ENCODE peak calls at places on chromosomes 3 and 15, in six cellular contexts. One of them, this sample, is unnamed.

GRCh38 chr3:133888739-133889340 is 6.8 kb downstream of the RAB6B start:
- DNase-seq in stomach: no peak
- DNase-seq in fibroblast of pulmonary artery: no peak
- DNase-seq in brain microvascular endothelial cell: no peak
- DNase-seq in dorsolateral prefrontal cortex: no peak
- DNase-seq in AG10803: no peak
- DNase-seq in this sample: no peak

GRCh38 chr15:94306700-94307650 is 75.6 kb downstream of the MCTP2 start:
- DNase-seq in brain microvascular endothelial cell: no peak
- DNase-seq in AG10803: peak; percentile 65
- DNase-seq in stomach: no peak
- DNase-seq in dorsolateral prefrontal cortex: no peak
- DNase-seq in fibroblast of pulmonary artery: peak; percentile 28
- DNase-seq in this sample: peak; percentile 80

GRCh38 chr15:51846463-51847230 is 17.2 kb downstream of the TMOD3 start:
- DNase-seq in AG10803: peak; percentile 41
- DNase-seq in fibroblast of pulmonary artery: peak; percentile 93
- DNase-seq in brain microvascular endothelial cell: peak; percentile 64
- DNase-seq in stomach: no peak
- DNase-seq in dorsolateral prefrontal cortex: no peak
- DNase-seq in this sample: no peak

GRCh38 chr3:18423401-18424212 is 1.5 kb downstream of the SATB1 start:
- DNase-seq in brain microvascular endothelial cell: peak; percentile 63
- DNase-seq in stomach: peak; percentile 48
- DNase-seq in fibroblast of pulmonary artery: peak; percentile 64
- DNase-seq in AG10803: peak; percentile 56
- DNase-seq in dorsolateral prefrontal cortex: peak; percentile 23
- DNase-seq in this sample: no peak

GRCh38 chr3:196207159-196207832 is 3.9 kb downstream of the ZDHHC19 start:
- DNase-seq in AG10803: no peak
- DNase-seq in fibroblast of pulmonary artery: no peak
- DNase-seq in brain microvascular endothelial cell: no peak
- DNase-seq in dorsolateral prefrontal cortex: no peak
- DNase-seq in stomach: no peak
- DNase-seq in this sample: no peak

GRCh38 chr15:65580287-65580686 is 30.6 kb downstream of the INTS14 start:
- DNase-seq in AG10803: peak; percentile 67
- DNase-seq in fibroblast of pulmonary artery: peak; percentile 45
- DNase-seq in brain microvascular endothelial cell: peak; percentile 64
- DNase-seq in stomach: no peak
- DNase-seq in dorsolateral prefrontal cortex: no peak
- DNase-seq in this sample: no peak

GRCh38 chr3:47436180-47436579 is 39.6 kb downstream of the SCAP start:
- DNase-seq in dorsolateral prefrontal cortex: no peak
- DNase-seq in brain microvascular endothelial cell: no peak
- DNase-seq in fibroblast of pulmonary artery: no peak
- DNase-seq in AG10803: no peak
- DNase-seq in stomach: no peak
- DNase-seq in this sample: no peak

GRCh38 chr3:23435318-23435717 is 232.2 kb downstream of the UBE2E2 start:
- DNase-seq in AG10803: no peak
- DNase-seq in fibroblast of pulmonary artery: no peak
- DNase-seq in stomach: no peak
- DNase-seq in brain microvascular endothelial cell: no peak
- DNase-seq in dorsolateral prefrontal cortex: no peak
- DNase-seq in this sample: no peak

GRCh38 chr3:182445576-182445975 is 347.7 kb upstream of the ATP11B start:
- DNase-seq in AG10803: no peak
- DNase-seq in fibroblast of pulmonary artery: no peak
- DNase-seq in stomach: no peak
- DNase-seq in brain microvascular endothelial cell: no peak
- DNase-seq in dorsolateral prefrontal cortex: no peak
- DNase-seq in this sample: no peak

GRCh38 chr3:66466606-66467270 is 34.1 kb downstream of the LRIG1 start:
- DNase-seq in fibroblast of pulmonary artery: no peak
- DNase-seq in AG10803: no peak
- DNase-seq in stomach: no peak
- DNase-seq in dorsolateral prefrontal cortex: no peak
- DNase-seq in brain microvascular endothelial cell: no peak
- DNase-seq in this sample: no peak

GRCh38 chr3:132225664-132226063 is 91.5 kb upstream of the ACP3 start:
- DNase-seq in brain microvascular endothelial cell: no peak
- DNase-seq in AG10803: no peak
- DNase-seq in dorsolateral prefrontal cortex: no peak
- DNase-seq in fibroblast of pulmonary artery: no peak
- DNase-seq in stomach: no peak
- DNase-seq in this sample: peak; percentile 97

GRCh38 chr3:98811048-98811447 is 47.9 kb downstream of the ST3GAL6 start:
- DNase-seq in dorsolateral prefrontal cortex: no peak
- DNase-seq in stomach: no peak
- DNase-seq in brain microvascular endothelial cell: no peak
- DNase-seq in fibroblast of pulmonary artery: no peak
- DNase-seq in AG10803: no peak
- DNase-seq in this sample: no peak

GRCh38 chr15:59062985-59063384 is 42.0 kb upstream of the CCNB2 start:
- DNase-seq in AG10803: no peak
- DNase-seq in brain microvascular endothelial cell: no peak
- DNase-seq in dorsolateral prefrontal cortex: no peak
- DNase-seq in fibroblast of pulmonary artery: peak; percentile 16
- DNase-seq in stomach: no peak
- DNase-seq in this sample: no peak

GRCh38 chr3:141485578-141486415 is 1.0 kb upstream of the RASA2 start:
- DNase-seq in dorsolateral prefrontal cortex: no peak
- DNase-seq in AG10803: peak; percentile 87
- DNase-seq in stomach: no peak
- DNase-seq in brain microvascular endothelial cell: peak; percentile 47
- DNase-seq in fibroblast of pulmonary artery: peak; percentile 67
- DNase-seq in this sample: peak; percentile 94

GRCh38 chr15:56261854-56262509 is 18.3 kb upstream of the RFX7 start:
- DNase-seq in brain microvascular endothelial cell: no peak
- DNase-seq in fibroblast of pulmonary artery: no peak
- DNase-seq in dorsolateral prefrontal cortex: no peak
- DNase-seq in AG10803: no peak
- DNase-seq in stomach: peak; percentile 51
- DNase-seq in this sample: no peak

GRCh38 chr15:55897560-55898336 is 95.7 kb downstream of the NEDD4 start:
- DNase-seq in dorsolateral prefrontal cortex: no peak
- DNase-seq in AG10803: peak; percentile 60
- DNase-seq in fibroblast of pulmonary artery: peak; percentile 73
- DNase-seq in stomach: peak; percentile 51
- DNase-seq in brain microvascular endothelial cell: peak; percentile 52
- DNase-seq in this sample: no peak

GRCh38 chr15:31339558-31339895 is 12.9 kb downstream of the KLF13 start:
- DNase-seq in AG10803: no peak
- DNase-seq in stomach: no peak
- DNase-seq in fibroblast of pulmonary artery: no peak
- DNase-seq in dorsolateral prefrontal cortex: no peak
- DNase-seq in brain microvascular endothelial cell: no peak
- DNase-seq in this sample: no peak

GRCh38 chr3:187994221-187995085 is 159.5 kb upstream of the LPP start:
- DNase-seq in dorsolateral prefrontal cortex: no peak
- DNase-seq in brain microvascular endothelial cell: peak; percentile 40
- DNase-seq in AG10803: peak; percentile 83
- DNase-seq in fibroblast of pulmonary artery: peak; percentile 29
- DNase-seq in stomach: no peak
- DNase-seq in this sample: peak; percentile 57

GRCh38 chr3:115691964-115692363 is 68.7 kb downstream of the GAP43 start:
- DNase-seq in AG10803: no peak
- DNase-seq in stomach: no peak
- DNase-seq in dorsolateral prefrontal cortex: no peak
- DNase-seq in fibroblast of pulmonary artery: no peak
- DNase-seq in brain microvascular endothelial cell: no peak
- DNase-seq in this sample: no peak

GRCh38 chr3:104359546-104359945 is 1007.2 kb upstream of the ALCAM start:
- DNase-seq in stomach: no peak
- DNase-seq in brain microvascular endothelial cell: peak; percentile 90
- DNase-seq in dorsolateral prefrontal cortex: no peak
- DNase-seq in fibroblast of pulmonary artery: peak; percentile 85
- DNase-seq in AG10803: peak; percentile 96
- DNase-seq in this sample: peak; percentile 90

GRCh38 chr3:192930585-192930984 is 12.9 kb upstream of the MB21D2 start:
- DNase-seq in stomach: no peak
- DNase-seq in AG10803: no peak
- DNase-seq in brain microvascular endothelial cell: no peak
- DNase-seq in fibroblast of pulmonary artery: no peak
- DNase-seq in dorsolateral prefrontal cortex: no peak
- DNase-seq in this sample: no peak

GRCh38 chr15:93803406-93803805 is 428.0 kb upstream of the MCTP2 start:
- DNase-seq in dorsolateral prefrontal cortex: no peak
- DNase-seq in stomach: no peak
- DNase-seq in brain microvascular endothelial cell: no peak
- DNase-seq in AG10803: no peak
- DNase-seq in fibroblast of pulmonary artery: no peak
- DNase-seq in this sample: no peak

GRCh38 chr15:79049416-79049815 is 41.2 kb downstream of the RASGRF1 start:
- DNase-seq in stomach: no peak
- DNase-seq in brain microvascular endothelial cell: no peak
- DNase-seq in fibroblast of pulmonary artery: no peak
- DNase-seq in dorsolateral prefrontal cortex: no peak
- DNase-seq in AG10803: no peak
- DNase-seq in this sample: no peak

GRCh38 chr3:127375151-127375937 is 87.5 kb upstream of the PRR20G start:
- DNase-seq in dorsolateral prefrontal cortex: no peak
- DNase-seq in brain microvascular endothelial cell: no peak
- DNase-seq in AG10803: no peak
- DNase-seq in fibroblast of pulmonary artery: no peak
- DNase-seq in stomach: no peak
- DNase-seq in this sample: no peak

DNA sequence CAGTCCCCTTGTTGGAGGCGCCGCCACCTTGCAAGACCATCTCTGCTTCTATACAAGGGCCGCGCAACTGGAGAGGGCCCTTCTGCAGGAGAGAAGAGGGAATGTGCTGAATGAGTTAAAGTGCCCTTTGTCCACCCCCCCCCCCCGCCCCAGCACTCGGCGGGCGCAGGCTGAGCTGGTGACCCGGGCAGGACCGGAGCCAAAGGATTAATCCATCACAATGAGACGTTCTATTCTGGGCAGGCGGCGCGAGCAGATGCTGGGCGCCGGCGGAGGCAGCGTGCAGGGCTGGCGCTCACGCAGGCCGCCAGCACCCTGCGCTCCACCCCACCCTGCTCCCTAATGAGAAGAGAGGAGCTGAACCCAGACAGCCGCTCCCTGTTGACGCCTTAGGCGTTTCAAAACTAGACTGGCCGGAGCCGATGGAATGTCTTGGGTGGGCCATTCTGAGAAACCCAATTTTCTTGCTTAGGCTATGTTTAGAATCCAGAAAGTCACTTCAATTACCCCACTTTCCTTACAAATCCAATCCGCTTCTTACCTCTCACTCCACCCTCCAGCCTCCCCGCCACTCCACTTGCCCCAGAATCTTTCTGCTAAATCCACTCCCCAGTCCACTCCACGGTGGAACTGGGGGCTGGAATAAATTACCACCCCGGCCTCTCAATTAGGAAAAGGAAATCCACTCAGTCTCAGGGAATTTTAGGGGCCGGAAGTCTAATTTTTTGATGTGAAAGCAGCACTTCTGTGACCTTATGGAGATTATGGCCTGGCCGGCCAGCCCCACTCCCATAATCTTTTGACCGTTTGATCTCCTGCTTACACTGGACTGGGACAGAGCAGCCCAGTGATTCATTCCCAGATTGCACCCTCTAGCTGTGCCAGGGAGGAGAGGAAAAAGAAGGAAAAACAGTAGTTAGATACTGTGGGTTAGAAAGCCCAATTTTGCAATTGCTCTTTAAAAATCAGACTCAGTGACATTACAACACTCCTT is 32.7 kb downstream of the GJD2 start:
- DNase-seq in AG10803: peak; percentile 92
- DNase-seq in dorsolateral prefrontal cortex: peak; percentile 45
- DNase-seq in brain microvascular endothelial cell: peak; percentile 7
- DNase-seq in stomach: no peak
- DNase-seq in fibroblast of pulmonary artery: peak; percentile 30
- DNase-seq in this sample: no peak
- TF ChIP-seq CTCF in AG10803: peak; percentile 38
- TF ChIP-seq CTCF in dorsolateral prefrontal cortex: no peak
- TF ChIP-seq CTCF in brain microvascular endothelial cell: no peak
- TF ChIP-seq CTCF in stomach: no peak
- TF ChIP-seq CTCF in fibroblast of pulmonary artery: peak; percentile 16
- TF ChIP-seq CTCF in this sample: peak; percentile 35

GRCh38 chr15:45417303-45417950 is 39.1 kb upstream of the GATM start:
- DNase-seq in AG10803: no peak
- DNase-seq in stomach: no peak
- DNase-seq in dorsolateral prefrontal cortex: no peak
- DNase-seq in fibroblast of pulmonary artery: no peak
- DNase-seq in brain microvascular endothelial cell: no peak
- DNase-seq in this sample: no peak
- H3K4me3 ChIP-seq in AG10803: no peak overlapping the region
- H3K4me3 ChIP-seq in stomach: no peak overlapping the region
- H3K4me3 ChIP-seq in dorsolateral prefrontal cortex: no peak overlapping the region
- H3K4me3 ChIP-seq in fibroblast of pulmonary artery: no peak overlapping the region
- H3K4me3 ChIP-seq in brain microvascular endothelial cell: no peak overlapping the region
- H3K4me3 ChIP-seq in this sample: no peak overlapping the region

GRCh38 chr15:76793162-76793561 is 112.0 kb downstream of the SCAPER start:
- DNase-seq in brain microvascular endothelial cell: no peak
- DNase-seq in stomach: no peak
- DNase-seq in AG10803: no peak
- DNase-seq in dorsolateral prefrontal cortex: no peak
- DNase-seq in fibroblast of pulmonary artery: no peak
- DNase-seq in this sample: no peak
- TF ChIP-seq CTCF in brain microvascular endothelial cell: no peak
- TF ChIP-seq CTCF in stomach: no peak
- TF ChIP-seq CTCF in AG10803: no peak
- TF ChIP-seq CTCF in dorsolateral prefrontal cortex: no peak
- TF ChIP-seq CTCF in fibroblast of pulmonary artery: no peak
- TF ChIP-seq CTCF in this sample: no peak

GRCh38 chr3:8606666-8607065 is 37.9 kb downstream of the SSUH2 start:
- DNase-seq in brain microvascular endothelial cell: no peak
- DNase-seq in dorsolateral prefrontal cortex: no peak
- DNase-seq in fibroblast of pulmonary artery: no peak
- DNase-seq in stomach: no peak
- DNase-seq in AG10803: peak; percentile 43
- DNase-seq in this sample: no peak

GRCh38 chr3:8607285-8608040 is 37.1 kb downstream of the SSUH2 start:
- DNase-seq in brain microvascular endothelial cell: peak; percentile 80
- DNase-seq in AG10803: peak; percentile 78
- DNase-seq in fibroblast of pulmonary artery: peak; percentile 91
- DNase-seq in dorsolateral prefrontal cortex: no peak
- DNase-seq in stomach: peak; percentile 67
- DNase-seq in this sample: no peak

GRCh38 chr3:8608791-8609171 is 35.8 kb downstream of the SSUH2 start:
- DNase-seq in AG10803: no peak
- DNase-seq in stomach: no peak
- DNase-seq in dorsolateral prefrontal cortex: no peak
- DNase-seq in brain microvascular endothelial cell: no peak
- DNase-seq in fibroblast of pulmonary artery: no peak
- DNase-seq in this sample: no peak

GRCh38 chr3:8608041-8608790 is 36.4 kb downstream of the SSUH2 start:
- DNase-seq in dorsolateral prefrontal cortex: no peak
- DNase-seq in AG10803: no peak
- DNase-seq in brain microvascular endothelial cell: no peak
- DNase-seq in fibroblast of pulmonary artery: no peak
- DNase-seq in stomach: no peak
- DNase-seq in this sample: no peak

DNA sequence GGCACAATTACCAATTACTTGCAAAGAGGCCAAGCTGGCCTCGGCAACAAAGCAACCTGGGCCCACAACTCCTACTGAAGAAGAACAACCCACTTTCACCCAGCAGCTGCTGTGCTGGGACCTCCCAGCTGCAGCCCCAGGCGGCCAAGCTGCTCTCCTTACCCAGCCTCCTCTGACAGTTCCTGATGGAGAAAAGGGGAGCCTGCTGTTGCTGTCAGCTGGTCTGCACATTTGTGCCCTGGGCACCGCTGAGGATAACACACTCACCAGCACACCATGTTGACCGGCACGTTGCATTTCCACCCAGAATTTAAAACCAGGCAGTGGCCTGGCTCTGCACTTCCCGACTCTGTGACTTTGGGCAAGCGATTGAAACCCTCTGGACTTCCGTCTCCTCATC is 33.6 kb downstream of the SSUH2 start:
- DNase-seq in brain microvascular endothelial cell: no peak
- DNase-seq in AG10803: no peak
- DNase-seq in fibroblast of pulmonary artery: no peak
- DNase-seq in stomach: no peak
- DNase-seq in dorsolateral prefrontal cortex: no peak
- DNase-seq in this sample: no peak
- H3K4me3 ChIP-seq in brain microvascular endothelial cell: no peak overlapping the region
- H3K4me3 ChIP-seq in AG10803: no peak overlapping the region
- H3K4me3 ChIP-seq in fibroblast of pulmonary artery: no peak overlapping the region
- H3K4me3 ChIP-seq in stomach: no peak overlapping the region
- H3K4me3 ChIP-seq in dorsolateral prefrontal cortex: no peak overlapping the region
- H3K4me3 ChIP-seq in this sample: no peak overlapping the region